ENCODE peak calls at places on chromosomes 2 and 18, in ten cellular contexts. G is esophagus squamous epithelium; H is right atrium auricular region; X is PC-9; Z is CD8-positive, alpha-beta memory T cell; C is neuronal stem cell; Y is upper lobe of right lung; S is heart right ventricle; Q is psoas muscle; P is hepatocyte. D is an unnamed sample.
A peak's percentile ranks its signal among the peaks of the same experiment; 100 is the strongest.

GRCh38 chr18:62996552-62996951 is 281.2 kb downstream of the PHLPP1 start:
- DNase-seq in G (no peak), H (no peak), X (no peak), Z (no peak), C (no peak), Y (no peak), S (no peak), Q (no peak), P (no peak), D (no peak)

GRCh38 chr2:178449700-178450573 is 1.0 kb downstream of the PRKRA start:
- DNase-seq in G (no peak), H (no peak), X (no peak), Z (no peak), C (peak; percentile 1), Y (no peak), S (no peak), Q (no peak), P (peak; percentile 37), D (no peak)

GRCh38 chr18:45166341-45167108 is 448.8 kb upstream of the SLC14A2 start:
- DNase-seq in G (no peak), H (no peak), X (peak; percentile 57), Z (no peak), C (no peak), Y (no peak), S (no peak), Q (peak; percentile 41), P (peak; percentile 40), D (no peak)

GRCh38 chr2:191240871-191241270 is 4.3 kb upstream of the MYO1B start:
- DNase-seq in G (no peak), H (no peak), X (no peak), Z (no peak), C (no peak), Y (no peak), S (no peak), Q (no peak), P (no peak), D (no peak)

GRCh38 chr18:58996131-58996632 is 131.5 kb downstream of the ZNF532 start:
- DNase-seq in G (no peak), H (no peak), X (no peak), Z (no peak), C (no peak), Y (no peak), S (peak; percentile 74), Q (no peak), P (peak; percentile 19), D (no peak)

GRCh38 chr2:28201711-28202180 is 190.9 kb upstream of the FOSL2 start:
- DNase-seq in G (no peak), H (no peak), X (no peak), Z (no peak), C (no peak), Y (no peak), S (no peak), Q (peak; percentile 61), P (no peak), D (no peak)

GRCh38 chr2:180125245-180125962 is 118.3 kb upstream of the CWC22 start:
- DNase-seq in G (no peak), H (peak; percentile 69), X (peak; percentile 76), Z (peak; percentile 29), C (peak; percentile 51), Y (no peak), S (peak; percentile 35), Q (peak; percentile 36), P (peak; percentile 92), D (no peak)

GRCh38 chr18:63189817-63190216 is 129.8 kb downstream of the BCL2 start:
- DNase-seq in G (no peak), H (no peak), X (no peak), Z (no peak), C (no peak), Y (no peak), S (no peak), Q (no peak), P (no peak), D (no peak)

GRCh38 chr2:111122631-111123421 is 2.1 kb downstream of the BCL2L11 start:
- DNase-seq in G (no peak), H (peak; percentile 93), X (peak; percentile 69), Z (peak; percentile 18), C (peak; percentile 75), Y (peak; percentile 88), S (peak; percentile 88), Q (peak; percentile 87), P (peak; percentile 87), D (no peak)

GRCh38 chr2:38370664-38371063 is 6.4 kb downstream of the ATL2 start:
- DNase-seq in G (no peak), H (no peak), X (no peak), Z (no peak), C (no peak), Y (no peak), S (no peak), Q (no peak), P (no peak), D (no peak)

GRCh38 chr2:51953931-51954330 is 922.0 kb upstream of the NRXN1 start:
- DNase-seq in G (no peak), H (no peak), X (no peak), Z (no peak), C (no peak), Y (no peak), S (no peak), Q (no peak), P (no peak), D (no peak)

GRCh38 chr2:237485844-237486243 is 1.2 kb upstream of the MLPH start:
- DNase-seq in G (no peak), H (no peak), X (no peak), Z (no peak), C (no peak), Y (no peak), S (no peak), Q (no peak), P (no peak), D (no peak)

DNA sequence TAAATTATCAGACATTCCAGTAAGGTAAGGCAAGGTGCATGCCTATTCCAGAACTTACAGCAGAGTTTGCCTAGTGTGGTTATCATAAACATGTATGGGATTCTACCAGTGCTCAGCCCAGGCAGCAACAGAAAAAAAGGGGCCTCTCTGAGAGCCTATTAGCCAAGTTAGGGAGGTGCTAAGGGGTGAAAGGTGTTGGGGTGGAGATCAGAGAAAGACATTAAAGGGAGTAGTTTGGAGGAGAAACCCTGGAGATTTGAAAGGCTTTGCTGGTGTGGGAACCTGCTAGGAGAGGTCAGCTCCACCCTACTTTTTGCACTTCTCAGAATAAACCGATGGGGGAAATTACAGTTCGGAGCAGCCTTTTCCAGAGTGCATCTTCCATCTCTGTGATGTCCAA is 2.9 kb downstream of the ARPC2 start:
- DNase-seq in G (no peak), H (no peak), X (no peak), Z (no peak), C (no peak), Y (no peak), S (no peak), Q (no peak), P (no peak), D (no peak)
- H3K4me3 ChIP-seq in G (peak overlapping the region; percentile 100), H (no peak overlapping the region), X (no peak overlapping the region), Z (peak overlapping the region; percentile 87), C (no peak overlapping the region), Y (peak overlapping the region; percentile 96), S (no peak overlapping the region), Q (peak overlapping the region; percentile 92), P (no peak overlapping the region), D (peak overlapping the region; percentile 98)

GRCh38 chr2:216146573-216146972 is 37.4 kb downstream of the XRCC5 start:
- DNase-seq in G (no peak), H (no peak), X (no peak), Z (no peak), C (no peak), Y (no peak), S (no peak), Q (no peak), P (no peak), D (no peak)
- H3K36me3 ChIP-seq in G (peaks cover 100% of the 10 kb centered on the region), H (peaks cover 75% of the 10 kb centered on the region), X (peaks cover 83% of the 10 kb centered on the region), Z (peaks cover 63% of the 10 kb centered on the region), C (peaks cover 37% of the 10 kb centered on the region), Y (peaks cover 91% of the 10 kb centered on the region), S (peaks cover 48% of the 10 kb centered on the region), Q (peaks cover 12% of the 10 kb centered on the region), P (no peaks in the 10 kb centered on the region), D (peaks cover 93% of the 10 kb centered on the region)

GRCh38 chr2:119522561-119523110 is 1.6 kb downstream of the SCTR start:
- DNase-seq in G (no peak), H (no peak), X (no peak), Z (no peak), C (no peak), Y (no peak), S (no peak), Q (no peak), P (no peak), D (no peak)

GRCh38 chr2:119525574-119525973 is 1.3 kb upstream of the SCTR start:
- DNase-seq in G (no peak), H (no peak), X (no peak), Z (no peak), C (no peak), Y (no peak), S (no peak), Q (no peak), P (no peak), D (no peak)

GRCh38 chr2:119521437-119521825 is 2.9 kb downstream of the SCTR start:
- DNase-seq in G (no peak), H (no peak), X (no peak), Z (no peak), C (no peak), Y (no peak), S (no peak), Q (no peak), P (no peak), D (no peak)

GRCh38 chr2:119523383-119523958 is 812 bp downstream of the SCTR start:
- DNase-seq in G (no peak), H (no peak), X (no peak), Z (no peak), C (no peak), Y (no peak), S (no peak), Q (no peak), P (no peak), D (no peak)

DNA sequence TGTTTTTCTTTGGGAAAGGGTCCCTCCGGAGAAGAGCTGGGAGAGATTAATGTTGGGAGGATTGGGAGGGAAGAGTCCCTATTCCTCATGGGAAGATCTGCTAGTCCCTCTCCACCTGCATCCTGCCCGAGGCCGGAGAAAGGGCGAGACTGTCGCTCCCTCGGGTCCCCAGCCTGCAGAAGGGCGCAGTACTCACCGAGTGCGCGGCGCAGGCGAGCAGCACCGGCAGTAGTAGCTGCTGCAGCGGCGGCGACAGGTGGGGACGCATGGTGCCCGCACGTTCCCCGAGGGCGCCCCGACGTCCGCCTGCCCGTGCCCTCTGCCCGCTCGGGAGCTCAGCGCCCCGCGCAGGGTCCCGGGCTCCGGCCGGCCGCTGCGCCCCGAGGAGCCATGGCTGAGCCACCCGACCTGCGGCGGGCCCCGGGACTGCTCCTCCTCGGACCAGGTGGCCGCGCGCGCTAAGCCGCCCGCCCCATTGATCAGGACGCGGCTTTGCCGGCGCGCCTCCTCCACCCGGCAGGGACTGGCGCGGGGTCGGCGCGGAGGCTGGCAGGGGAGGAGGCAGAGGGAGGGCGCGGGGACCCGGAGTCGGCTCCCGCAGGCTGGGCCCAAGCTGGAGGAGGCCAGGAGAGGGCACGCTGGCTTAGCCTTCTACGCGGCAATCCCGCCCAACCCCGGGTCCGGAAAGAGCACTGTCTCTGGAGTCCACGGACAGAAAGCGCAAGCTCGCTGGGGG is at the start of gene SCTR:
- DNase-seq in G (no peak), H (no peak), X (no peak), Z (no peak), C (peak; percentile 17), Y (peak; percentile 73), S (no peak), Q (no peak), P (peak; percentile 43), D (no peak)
- H3K27ac ChIP-seq in G (no peak within 1 kb of the TSS), H (no peak within 1 kb of the TSS), X (no peak within 1 kb of the TSS), Z (no peak within 1 kb of the TSS), C (no peak within 1 kb of the TSS), Y (peak within 1 kb of the TSS; percentile 60), S (no peak within 1 kb of the TSS), Q (no peak within 1 kb of the TSS), P (no peak within 1 kb of the TSS), D (no peak within 1 kb of the TSS)

GRCh38 chr2:215138466-215138865 is at the start of gene ABCA12:
- DNase-seq in G (no peak), H (no peak), X (peak; percentile 55), Z (no peak), C (no peak), Y (no peak), S (no peak), Q (no peak), P (no peak), D (no peak)
- H3K4me3 ChIP-seq in G (peak within 1 kb of the TSS; percentile 32), H (no peak within 1 kb of the TSS), X (peak within 1 kb of the TSS; percentile 18), Z (no peak within 1 kb of the TSS), C (no peak within 1 kb of the TSS), Y (no peak within 1 kb of the TSS), S (no peak within 1 kb of the TSS), Q (no peak within 1 kb of the TSS), P (no peak within 1 kb of the TSS), D (no peak within 1 kb of the TSS)